ENCODE peak calls at places on chromosomes 5 and 9, in nine cellular contexts. L is adrenal gland, C is right lobe of liver, J is uterus, X is stomach, R is A549, A is K562, Q is breast epithelium, I is transverse colon. W is an unnamed sample.

GRCh38 chr9:111957856-111958631 is 61.4 kb downstream of the UGCG start:
- DNase-seq in Q (no peak), L (peak; percentile 50), X (no peak), C (no peak), J (no peak), I (no peak), A (no peak), R (peak; percentile 61), W (no peak)

GRCh38 chr5:17763301-17763700 is 129.0 kb downstream of the TAF11L14 start:
- DNase-seq in C (no peak), Q (no peak), I (no peak), J (no peak), A (no peak), X (no peak), R (no peak), L (no peak), W (no peak)

GRCh38 chr5:39104221-39104620 is 30.0 kb upstream of the RICTOR start:
- DNase-seq in L (no peak), A (no peak), C (no peak), I (no peak), J (no peak), R (no peak), X (no peak), Q (no peak), W (no peak)

GRCh38 chr5:171926311-171926710 is 80.1 kb downstream of the FBXW11 start:
- DNase-seq in R (no peak), C (no peak), Q (no peak), X (no peak), J (no peak), A (no peak), I (no peak), L (no peak), W (no peak)

GRCh38 chr5:68958428-68958827 is 135.4 kb upstream of the SLC30A5 start:
- DNase-seq in Q (no peak), A (no peak), R (no peak), L (no peak), C (peak; percentile 65), J (no peak), I (no peak), X (no peak), W (no peak)

GRCh38 chr5:52007230-52007858 is 624.1 kb downstream of the ISL1 start:
- DNase-seq in J (no peak), Q (no peak), I (no peak), A (peak; percentile 10), R (peak; percentile 53), L (no peak), X (no peak), C (no peak), W (no peak)

GRCh38 chr5:178817506-178817905 is 42.2 kb upstream of the ZNF354B start:
- DNase-seq in X (no peak), J (no peak), C (no peak), A (no peak), I (no peak), Q (no peak), L (no peak), R (no peak), W (no peak)

GRCh38 chr9:134333234-134333873 is 7.1 kb downstream of the RXRA start:
- DNase-seq in L (no peak), A (no peak), R (no peak), J (no peak), C (peak; percentile 88), Q (no peak), X (peak; percentile 75), I (peak; percentile 87), W (no peak)

GRCh38 chr5:72954389-72954788 is 1.5 kb upstream of the FCHO2 start:
- DNase-seq in I (no peak), Q (no peak), J (no peak), A (peak; percentile 52), R (no peak), X (no peak), C (no peak), L (no peak), W (no peak)

GRCh38 chr5:72956324-72957140 is 691 bp downstream of the FCHO2 start:
- DNase-seq in X (peak; percentile 39), I (peak; percentile 51), C (peak; percentile 79), A (peak; percentile 76), Q (peak; percentile 60), R (peak; percentile 59), J (peak; percentile 47), L (peak; percentile 59), W (peak; percentile 85)

GRCh38 chr5:72957337-72957736 is 1.5 kb downstream of the FCHO2 start:
- DNase-seq in J (no peak), L (no peak), I (no peak), C (no peak), X (no peak), A (peak; percentile 30), R (no peak), Q (no peak), W (no peak)

GRCh38 chr5:72955143-72955767 is 586 bp upstream of the FCHO2 start:
- DNase-seq in X (peak; percentile 81), R (no peak), J (no peak), A (peak; percentile 85), I (peak; percentile 78), C (peak; percentile 90), Q (peak; percentile 71), L (peak; percentile 86), W (no peak)

GRCh38 chr5:72955768-72956323 is at the start of gene FCHO2:
- DNase-seq in A (peak; percentile 98), I (peak; percentile 99), Q (peak; percentile 97), X (peak; percentile 100), L (peak; percentile 98), J (peak; percentile 98), C (peak; percentile 99), R (peak; percentile 97), W (peak; percentile 99)
- TF ChIP-seq POLR2A in A (peak; percentile 88), I (peak; percentile 87), Q (peak; percentile 78), X (no peak), L (no peak), J (peak; percentile 78), C (peak; percentile 75), R (peak; percentile 70), W (peak; percentile 80)

DNA sequence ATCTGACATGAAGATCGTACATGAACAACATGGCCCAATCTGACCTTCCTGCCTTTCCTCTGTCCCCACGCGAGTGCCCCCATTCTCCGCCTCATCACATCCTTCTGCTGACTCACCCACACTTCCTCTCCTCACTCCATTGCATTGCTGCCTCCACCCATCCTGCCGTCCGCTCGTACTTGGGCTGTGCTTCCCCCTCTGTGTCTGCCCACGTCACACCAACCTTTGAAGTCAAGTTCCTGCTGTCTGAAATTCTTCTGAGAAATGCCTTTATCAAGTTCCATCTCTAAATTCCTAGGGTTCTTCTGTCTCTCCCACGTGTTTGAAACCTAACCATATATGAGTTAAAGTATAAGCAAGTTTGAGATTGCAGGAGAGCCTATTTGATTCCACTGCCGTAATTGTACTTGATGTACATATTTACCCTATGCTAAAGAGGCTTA is 18.0 kb upstream of the STARD4 start:
- DNase-seq in L (peak; percentile 65), J (no peak), R (peak; percentile 90), A (peak; percentile 91), I (peak; percentile 59), C (peak; percentile 71), X (peak; percentile 37), Q (no peak), W (peak; percentile 81)
- TF ChIP-seq POLR2A in L (no peak), J (no peak), R (peak; percentile 16), A (peak; percentile 68), I (no peak), C (no peak), X (no peak), Q (no peak), W (no peak)

GRCh38 chr9:4764033-4764432 is 23.0 kb upstream of the AK3 start:
- DNase-seq in A (no peak), Q (no peak), C (no peak), L (no peak), I (no peak), X (no peak), R (no peak), J (no peak), W (no peak)

GRCh38 chr9:4771788-4772187 is 21.0 kb upstream of the RCL1 start:
- DNase-seq in A (no peak), Q (no peak), I (no peak), R (no peak), C (no peak), X (no peak), J (no peak), L (no peak), W (no peak)

GRCh38 chr9:4774209-4774608 is 18.5 kb upstream of the RCL1 start:
- DNase-seq in J (peak; percentile 38), R (peak; percentile 36), I (no peak), X (no peak), C (no peak), L (peak; percentile 78), A (no peak), Q (no peak), W (no peak)

GRCh38 chr9:4769321-4770080 is 23.2 kb upstream of the RCL1 start:
- DNase-seq in Q (no peak), A (peak; percentile 66), J (no peak), I (no peak), X (no peak), L (no peak), R (no peak), C (no peak), W (no peak)

DNA sequence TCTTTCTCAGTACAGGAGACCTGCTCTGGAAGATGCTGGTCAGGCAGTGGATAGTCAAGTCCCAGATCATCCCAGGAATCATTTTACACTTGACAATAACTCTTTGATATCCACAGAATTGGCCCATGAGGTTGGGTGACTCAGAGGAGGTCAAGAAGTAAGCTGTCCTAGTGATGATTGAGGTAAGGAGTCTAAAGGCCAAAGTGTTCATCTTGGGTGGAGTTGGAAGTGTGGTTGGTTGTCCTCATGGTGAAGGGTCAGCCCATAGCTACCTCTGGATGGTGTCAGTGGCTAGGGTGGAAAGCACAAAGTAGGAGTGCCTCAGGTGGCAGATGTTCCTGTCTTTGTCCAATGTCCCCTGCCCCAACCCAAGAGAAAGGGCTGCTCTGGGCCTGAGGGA is 24.1 kb upstream of the RCL1 start:
- DNase-seq in J (no peak), C (no peak), A (peak; percentile 29), X (no peak), I (no peak), R (no peak), Q (no peak), L (no peak), W (no peak)
- TF ChIP-seq POLR2A in J (no peak), C (no peak), A (no peak), X (no peak), I (no peak), R (no peak), Q (no peak), L (no peak), W (no peak)

GRCh38 chr5:73565969-73566547 is 515 bp downstream of the UTP15 start:
- DNase-seq in R (no peak), Q (no peak), X (no peak), C (no peak), I (no peak), L (no peak), A (no peak), J (no peak), W (no peak)

GRCh38 chr5:73564018-73564417 is 1.4 kb downstream of the ANKRA2 start:
- DNase-seq in J (no peak), Q (no peak), X (no peak), A (peak; percentile 12), C (no peak), L (no peak), I (no peak), R (no peak), W (no peak)

GRCh38 chr5:73564644-73565165 is 734 bp downstream of the ANKRA2 start:
- DNase-seq in X (no peak), J (no peak), I (no peak), C (no peak), Q (no peak), A (peak; percentile 60), L (no peak), R (no peak), W (no peak)

DNA sequence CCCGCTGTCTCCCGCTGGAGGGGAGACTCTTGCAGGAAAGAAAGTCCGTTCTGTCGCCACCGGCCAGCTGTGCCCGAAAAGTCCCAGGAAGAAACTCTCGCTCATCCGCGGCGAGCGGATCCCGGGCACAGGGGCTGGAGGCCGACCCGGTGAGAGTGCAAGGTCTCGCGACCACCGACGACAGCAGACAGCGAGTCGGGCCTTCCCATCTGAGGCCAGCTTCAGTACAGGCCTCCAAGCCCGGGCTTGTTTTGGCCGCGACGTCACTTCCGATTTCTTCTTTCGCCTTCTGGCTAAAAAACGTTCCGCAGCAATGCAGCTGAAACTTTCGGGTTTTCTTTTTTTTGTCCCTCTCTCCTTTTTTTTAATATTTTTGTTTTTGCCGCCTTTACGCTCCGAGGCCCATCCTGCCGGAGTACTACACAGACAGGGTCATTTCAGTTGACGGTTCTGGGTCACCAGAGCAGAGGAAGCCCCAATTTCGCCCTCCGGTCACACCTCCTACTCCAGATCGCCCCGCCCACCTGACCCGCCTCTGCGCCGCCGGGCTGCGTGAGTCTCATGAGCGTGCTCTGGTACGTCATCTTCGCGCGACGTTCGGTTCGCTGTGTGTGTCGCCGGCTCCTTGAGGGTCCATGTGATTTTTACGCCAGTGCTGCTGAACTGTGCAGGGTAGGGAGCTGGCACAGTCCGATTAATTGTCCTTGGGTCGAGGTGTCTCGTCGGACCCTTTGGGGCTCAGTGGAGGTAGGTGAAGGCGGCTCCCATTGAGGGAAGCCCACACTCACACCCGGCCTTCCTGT is at the start of the genes ANKRA2 and UTP15:
- DNase-seq in Q (peak; percentile 100), L (peak; percentile 100), C (peak; percentile 99), J (peak; percentile 98), A (peak; percentile 99), R (peak; percentile 99), I (peak; percentile 100), X (peak; percentile 99), W (peak; percentile 100)
- TF ChIP-seq POLR2A in Q (peak; percentile 58), L (peak; percentile 37), C (peak; percentile 57), J (peak; percentile 53), A (peak; percentile 82), R (peak; percentile 73), I (peak; percentile 63), X (no peak), W (no peak)

W was measured in suprapubic skin.